ENCODE peak calls at places on chromosome 6, in ten cellular contexts. O is tibial artery; V is BE2C; M is tibial nerve; T is effector memory CD4-positive, alpha-beta T cell; Q is psoas muscle; A is heart left ventricle; Y is kidney; P is lower lobe of right lung; K is DND-41. L is an unnamed sample.

GRCh38 chr6:85490516-85491248 is 40.8 kb downstream of the NT5E start:
- DNase-seq in O (no peak), T (no peak), V (no peak), M (no peak), K (no peak), A (no peak), Q (no peak), Y (no peak), P (no peak), L (no peak)

GRCh38 chr6:97053643-97054411 is 129.3 kb downstream of the KLHL32 start:
- DNase-seq in P (no peak), V (no peak), K (no peak), O (no peak), A (no peak), M (no peak), Y (no peak), Q (no peak), T (no peak), L (no peak)

GRCh38 chr6:63305278-63305677 is 14.5 kb downstream of the LGSN start:
- DNase-seq in A (no peak), O (no peak), P (no peak), Y (no peak), M (no peak), Q (no peak), T (no peak), V (no peak), K (no peak), L (no peak)

GRCh38 chr6:54377776-54378175 is 69.5 kb downstream of the TINAG start:
- DNase-seq in Y (no peak), P (no peak), O (no peak), T (no peak), M (no peak), V (no peak), K (no peak), Q (no peak), A (no peak), L (no peak)

GRCh38 chr6:132478697-132479096 is 34.2 kb downstream of the STX7 start:
- DNase-seq in T (no peak), O (no peak), Y (no peak), V (no peak), M (no peak), A (no peak), P (no peak), Q (no peak), K (no peak), L (no peak)

GRCh38 chr6:33406161-33406560 is 4.7 kb upstream of the PHF1 start:
- DNase-seq in V (no peak), Y (peak; percentile 74), K (no peak), Q (no peak), T (no peak), P (no peak), M (no peak), A (no peak), O (no peak), L (no peak)

GRCh38 chr6:26243742-26244141 is 121.3 kb upstream of the BTN3A2 start:
- DNase-seq in O (no peak), V (no peak), T (no peak), P (no peak), A (no peak), K (no peak), M (no peak), Q (no peak), Y (no peak), L (peak; percentile 66)

GRCh38 chr6:136609878-136610706 is 59.9 kb upstream of the MAP7 start:
- DNase-seq in P (peak; percentile 63), K (no peak), O (peak; percentile 84), Q (peak; percentile 40), A (peak; percentile 22), V (no peak), Y (no peak), T (no peak), M (no peak), L (peak; percentile 61)

GRCh38 chr6:35049346-35049745 is 91.8 kb downstream of the TCP11 start:
- DNase-seq in Y (no peak), T (no peak), O (peak; percentile 61), P (no peak), M (no peak), A (no peak), Q (no peak), V (no peak), K (no peak), L (peak; percentile 31)

GRCh38 chr6:35050291-35050987 is 90.7 kb downstream of the TCP11 start:
- DNase-seq in Q (no peak), M (no peak), V (no peak), O (peak; percentile 63), A (no peak), Y (no peak), T (no peak), K (peak; percentile 62), P (no peak), L (no peak)

GRCh38 chr6:35048631-35049083 is 92.5 kb downstream of the TCP11 start:
- DNase-seq in K (peak; percentile 63), M (no peak), P (no peak), O (peak; percentile 75), A (peak; percentile 65), V (no peak), Q (no peak), T (no peak), Y (no peak), L (peak; percentile 54)

GRCh38 chr6:35050988-35051330 is 90.2 kb downstream of the TCP11 start:
- DNase-seq in T (no peak), V (no peak), Q (no peak), A (no peak), P (no peak), Y (no peak), O (peak; percentile 59), K (no peak), M (no peak), L (no peak)

GRCh38 chr6:35049885-35050284 is 91.3 kb downstream of the TCP11 start:
- DNase-seq in Y (no peak), P (no peak), K (peak; percentile 57), V (no peak), O (peak; percentile 76), Q (peak; percentile 50), T (no peak), A (peak; percentile 69), M (peak; percentile 54), L (peak; percentile 66)
- H3K4me1 ChIP-seq in Y (peaks cover 27% of the 10 kb centered on the region), P (peaks cover 74% of the 10 kb centered on the region), K (peaks cover 66% of the 10 kb centered on the region), V (no peaks in the 10 kb centered on the region), O (peaks cover 56% of the 10 kb centered on the region), Q (peaks cover 63% of the 10 kb centered on the region), T (peaks cover 4% of the 10 kb centered on the region), A (peaks cover 29% of the 10 kb centered on the region), M (no peaks in the 10 kb centered on the region), L (peaks cover 41% of the 10 kb centered on the region)

GRCh38 chr6:41935685-41936072 is 5.9 kb downstream of the CCND3 start:
- DNase-seq in K (peak; percentile 88), V (peak; percentile 32), M (no peak), A (no peak), T (no peak), O (no peak), Q (no peak), P (no peak), Y (no peak), L (no peak)

GRCh38 chr6:41936073-41936837 is 5.4 kb downstream of the CCND3 start:
- DNase-seq in Y (peak; percentile 82), K (peak; percentile 99), A (peak; percentile 71), O (peak; percentile 71), M (no peak), Q (peak; percentile 67), P (peak; percentile 81), T (peak; percentile 65), V (peak; percentile 75), L (peak; percentile 71)

GRCh38 chr6:41932378-41932777 is 9.2 kb downstream of the CCND3 start:
- DNase-seq in V (no peak), M (no peak), Q (no peak), A (no peak), Y (no peak), K (peak; percentile 29), P (no peak), O (no peak), T (no peak), L (no peak)

GRCh38 chr6:41935190-41935569 is 6.4 kb downstream of the CCND3 start:
- DNase-seq in O (no peak), Q (no peak), T (no peak), A (no peak), V (no peak), M (no peak), K (peak; percentile 71), Y (no peak), P (no peak), L (no peak)

DNA sequence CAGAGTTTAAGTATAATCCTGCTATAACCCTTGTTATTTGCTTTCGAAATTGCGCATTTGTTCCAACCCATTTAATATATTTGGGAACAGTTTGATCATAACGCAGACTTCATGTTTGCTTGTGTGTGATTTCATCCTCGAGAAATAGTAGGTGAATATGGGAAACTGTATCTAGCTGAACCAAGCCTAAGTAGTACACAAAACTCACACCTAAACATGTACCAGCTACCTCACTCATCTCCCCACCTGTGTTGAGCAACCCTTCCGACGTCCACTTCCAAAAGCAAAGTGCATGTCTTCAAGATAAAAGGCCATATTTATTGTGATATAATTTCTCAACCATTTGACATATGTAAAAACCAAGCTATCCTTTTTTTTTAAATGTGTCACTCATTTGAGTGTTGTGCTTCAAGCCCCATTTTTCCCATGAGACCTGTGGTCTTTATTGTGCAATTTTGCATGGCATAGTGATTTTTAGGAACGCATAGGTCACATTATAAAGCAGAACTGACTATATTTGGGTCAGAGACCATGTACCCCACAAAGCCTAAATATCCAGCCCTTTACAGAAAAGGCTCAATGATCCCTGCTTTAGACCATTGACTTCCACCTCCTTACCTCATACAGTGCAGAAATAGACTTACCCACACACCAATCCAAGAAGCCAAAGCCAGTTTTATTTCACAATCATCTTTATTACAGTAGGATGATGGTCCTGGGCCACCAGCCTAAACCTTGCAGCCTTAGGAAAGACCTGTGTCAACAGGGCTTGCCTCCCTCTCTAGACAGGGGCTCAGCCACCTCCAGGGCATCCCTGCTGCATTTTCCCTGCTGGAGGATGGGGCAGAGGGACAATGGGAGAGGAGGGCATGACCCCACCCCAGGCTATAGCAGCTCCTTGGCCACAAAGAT is 7.1 kb downstream of the CCND3 start:
- DNase-seq in Y (no peak), Q (no peak), M (no peak), A (no peak), O (no peak), T (no peak), V (no peak), P (no peak), K (no peak), L (no peak)
- H3K4me1 ChIP-seq in Y (no peaks in the 10 kb centered on the region), Q (peaks cover 14% of the 10 kb centered on the region), M (no peaks in the 10 kb centered on the region), A (peaks cover 3% of the 10 kb centered on the region), O (peaks cover 2% of the 10 kb centered on the region), T (peaks cover 49% of the 10 kb centered on the region), V (no peaks in the 10 kb centered on the region), P (peaks cover 53% of the 10 kb centered on the region), K (peaks cover 55% of the 10 kb centered on the region), L (peaks cover 11% of the 10 kb centered on the region)

GRCh38 chr6:160121558-160121957 is at the start of gene SLC22A1:
- DNase-seq in T (no peak), A (no peak), P (no peak), V (no peak), O (no peak), M (no peak), K (no peak), Q (no peak), Y (no peak), L (no peak)

GRCh38 chr6:160122744-160123143 is 1.1 kb downstream of the SLC22A1 start:
- DNase-seq in P (no peak), O (no peak), V (no peak), A (no peak), Q (no peak), M (no peak), K (no peak), Y (no peak), T (no peak), L (no peak)

GRCh38 chr6:160121981-160122380 is 366 bp downstream of the SLC22A1 start:
- DNase-seq in O (peak; percentile 41), A (no peak), T (no peak), P (no peak), Q (no peak), M (no peak), K (no peak), V (no peak), Y (no peak), L (no peak)

GRCh38 chr6:160124605-160125004 is 3.0 kb downstream of the SLC22A1 start:
- DNase-seq in Q (no peak), A (no peak), O (no peak), V (no peak), K (no peak), Y (no peak), T (no peak), M (no peak), P (no peak), L (no peak)

GRCh38 chr6:160124007-160124406 is 2.4 kb downstream of the SLC22A1 start:
- DNase-seq in K (no peak), M (no peak), Q (no peak), O (no peak), A (no peak), Y (no peak), V (no peak), T (no peak), P (no peak), L (no peak)
- H3K4me1 ChIP-seq in K (no peaks in the 10 kb centered on the region), M (no peaks in the 10 kb centered on the region), Q (no peaks in the 10 kb centered on the region), O (no peaks in the 10 kb centered on the region), A (no peaks in the 10 kb centered on the region), Y (peaks cover 13% of the 10 kb centered on the region), V (no peaks in the 10 kb centered on the region), T (no peaks in the 10 kb centered on the region), P (no peaks in the 10 kb centered on the region), L (no peaks in the 10 kb centered on the region)

GRCh38 chr6:31733734-31734133 is 2.6 kb downstream of the CLIC1 start:
- DNase-seq in M (no peak), Q (no peak), Y (no peak), P (no peak), O (no peak), K (no peak), A (no peak), V (no peak), T (no peak), L (no peak)
- H3K4me1 ChIP-seq in M (no peaks in the 10 kb centered on the region), Q (peaks cover 26% of the 10 kb centered on the region), Y (peaks cover 24% of the 10 kb centered on the region), P (peaks cover 71% of the 10 kb centered on the region), O (peaks cover 28% of the 10 kb centered on the region), K (peaks cover 65% of the 10 kb centered on the region), A (peaks cover 5% of the 10 kb centered on the region), V (no peaks in the 10 kb centered on the region), T (peaks cover 50% of the 10 kb centered on the region), L (peaks cover 30% of the 10 kb centered on the region)